ENCODE peak calls at places on chromosomes 1 and 21, in five cellular contexts. D is germinal center, M is cardiac fibroblast, X is OCI-LY7, C is IMR-90. S is an unnamed sample.

GRCh38 chr1:151934048-151934493 is 24.8 kb upstream of the THEM4 start:
- DNase-seq in D (peak), M (peak), X (peak), C (peak), S (peak)

GRCh38 chr1:32525053-32525452 is 14.2 kb upstream of the ZBTB8A start:
- DNase-seq in D (no peak), M (no peak), X (no peak), C (peak), S (no peak)

GRCh38 chr1:11979818-11980675 is at the start of gene MFN2:
- DNase-seq in D (peak), M (peak), X (peak), C (peak), S (peak)

GRCh38 chr1:70767377-70767776 is 280.2 kb downstream of the PTGER3 start:
- DNase-seq in D (no peak), M (peak), X (no peak), C (peak), S (peak)

GRCh38 chr1:18182518-18183160 is 75.0 kb downstream of the IGSF21 start:
- DNase-seq in D (no peak), M (no peak), X (no peak), C (no peak), S (no peak)

GRCh38 chr21:30984897-30985296 is 53.4 kb downstream of the KRTAP19-8 start:
- DNase-seq in D (no peak), M (no peak), X (no peak), C (no peak), S (no peak)

GRCh38 chr1:110211503-110212164 is 1.5 kb downstream of the KCNC4 start:
- DNase-seq in D (peak), M (no peak), X (no peak), C (no peak), S (no peak)

GRCh38 chr1:12634696-12635202 is 9.1 kb upstream of the AADACL4 start:
- DNase-seq in D (no peak), M (no peak), X (no peak), C (no peak), S (no peak)

GRCh38 chr1:154847891-154848290 is 22.2 kb downstream of the KCNN3 start:
- DNase-seq in D (no peak), M (no peak), X (no peak), C (no peak), S (no peak)

GRCh38 chr1:81554108-81554507 is 246.6 kb upstream of the ADGRL2 start:
- DNase-seq in D (no peak), M (no peak), X (no peak), C (no peak), S (no peak)

GRCh38 chr1:204145033-204145504 is 6.8 kb downstream of the ETNK2 start:
- DNase-seq in D (no peak), M (no peak), X (no peak), C (no peak), S (no peak)

GRCh38 chr21:14403681-14404318 is 20.9 kb upstream of the HSPA13 start:
- DNase-seq in D (peak), M (peak), X (peak), C (peak), S (peak)

GRCh38 chr1:11064942-11065341 is 5.1 kb upstream of the SRM start:
- DNase-seq in D (no peak), M (no peak), X (no peak), C (no peak), S (no peak)

GRCh38 chr1:215863796-215864195 is 296.7 kb downstream of the KCTD3 start:
- DNase-seq in D (no peak), M (no peak), X (peak), C (no peak), S (no peak)

GRCh38 chr1:235473808-235474207 is 30.4 kb downstream of the B3GALNT2 start:
- DNase-seq in D (no peak), M (peak), X (no peak), C (peak), S (peak)

GRCh38 chr1:60886793-60887331 is 195.5 kb upstream of the NFIA start:
- DNase-seq in D (no peak), M (no peak), X (no peak), C (no peak), S (no peak)

GRCh38 chr1:201933840-201934430 is 12.4 kb downstream of the LMOD1 start:
- DNase-seq in D (no peak), M (peak), X (no peak), C (peak), S (peak)

GRCh38 chr1:230705289-230706019 is 8.5 kb downstream of the AGT start:
- DNase-seq in D (no peak), M (no peak), X (no peak), C (no peak), S (no peak)

GRCh38 chr1:30888391-30888790 is 20.2 kb downstream of the SDC3 start:
- DNase-seq in D (no peak), M (peak), X (no peak), C (peak), S (peak)

GRCh38 chr21:28393279-28393678 is 599.4 kb downstream of the LTN1 start:
- DNase-seq in D (no peak), M (no peak), X (no peak), C (peak), S (no peak)

GRCh38 chr1:54297596-54298283 is 97.8 kb downstream of the MRPL37 start:
- DNase-seq in D (no peak), M (peak), X (no peak), C (no peak), S (no peak)

GRCh38 chr1:10969267-10969970 is 43.0 kb upstream of the TARDBP start:
- DNase-seq in D (no peak), M (no peak), X (no peak), C (no peak), S (no peak)

GRCh38 chr1:12597792-12598191 is 20.2 kb downstream of the DHRS3 start:
- DNase-seq in D (no peak), M (no peak), X (no peak), C (no peak), S (no peak)

GRCh38 chr1:168095476-168095875 is 41.3 kb downstream of the GPR161 start:
- DNase-seq in D (no peak), M (no peak), X (no peak), C (no peak), S (no peak)

GRCh38 chr1:155173478-155174333 is at the start of gene TRIM46:
- DNase-seq in D (peak), M (peak), X (peak), C (peak), S (peak)

GRCh38 chr21:42466700-42467612 is 29.1 kb downstream of the RSPH1 start:
- DNase-seq in D (no peak), M (peak), X (peak), C (peak), S (peak)

GRCh38 chr1:43058545-43059360 is 100.1 kb upstream of the SLC2A1 start:
- DNase-seq in D (no peak), M (peak), X (no peak), C (peak), S (peak)

GRCh38 chr1:54811066-54811465 is 9.9 kb upstream of the TTC22 start:
- DNase-seq in D (no peak), M (no peak), X (no peak), C (no peak), S (no peak)

GRCh38 chr1:222171005-222171404 is 376.9 kb downstream of the HHIPL2 start:
- DNase-seq in D (peak), M (peak), X (peak), C (peak), S (peak)

GRCh38 chr1:202656057-202656456 is 54.2 kb downstream of the SYT2 start:
- DNase-seq in D (no peak), M (peak), X (no peak), C (peak), S (no peak)

GRCh38 chr1:32178380-32179192 is 889 bp upstream of the TXLNA start:
- DNase-seq in D (no peak), M (no peak), X (no peak), C (no peak), S (no peak)

GRCh38 chr1:160168609-160169369 is 17.4 kb downstream of the ATP1A4 start:
- DNase-seq in D (no peak), M (no peak), X (no peak), C (no peak), S (peak)

GRCh38 chr1:103109291-103109920 is 1.1 kb upstream of the COL11A1 start:
- DNase-seq in D (no peak), M (no peak), X (no peak), C (no peak), S (peak)

GRCh38 chr1:115829023-115829674 is 11.8 kb downstream of the NHLH2 start:
- DNase-seq in D (no peak), M (peak), X (no peak), C (peak), S (peak)

GRCh38 chr1:35641233-35641866 is at the start of gene PSMB2:
- DNase-seq in D (peak), M (peak), X (peak), C (peak), S (peak)

GRCh38 chr1:10288059-10288615 is 77.8 kb downstream of the KIF1B start:
- DNase-seq in D (no peak), M (no peak), X (no peak), C (no peak), S (no peak)